ENCODE peak calls at places on chromosome 10, in four cellular contexts. G is psoas muscle, U is NCI-H510A, D is uterus. P is an unnamed sample.

GRCh38 chr10:61841338-61841875 is 60.1 kb upstream of the ARID5B start:
- DNase-seq in G (no peak), U (no peak), D (no peak), P (no peak)

GRCh38 chr10:102633282-102633681 is 11.0 kb upstream of the TRIM8 start:
- DNase-seq in G (peak; percentile 59), U (no peak), D (no peak), P (no peak)

GRCh38 chr10:42836771-42837468 is 54.3 kb downstream of the BMS1 start:
- DNase-seq in G (no peak), U (no peak), D (no peak), P (peak; percentile 49)

GRCh38 chr10:116767235-116767634 is 24.9 kb upstream of the HSPA12A start:
- DNase-seq in G (peak; percentile 65), U (no peak), D (peak; percentile 37), P (no peak)

GRCh38 chr10:96789571-96790108 is 42.5 kb upstream of the LCOR start:
- DNase-seq in G (no peak), U (no peak), D (no peak), P (no peak)

GRCh38 chr10:60537697-60538096 is 148.0 kb upstream of the ANK3 start:
- DNase-seq in G (no peak), U (no peak), D (no peak), P (no peak)

GRCh38 chr10:126684171-126684745 is 13.8 kb upstream of the C10orf90 start:
- DNase-seq in G (no peak), U (no peak), D (no peak), P (no peak)

GRCh38 chr10:129707406-129708388 is 240.7 kb downstream of the MGMT start:
- DNase-seq in G (no peak), U (no peak), D (no peak), P (peak; percentile 23)

GRCh38 chr10:8430321-8430720 is 375.8 kb downstream of the GATA3 start:
- DNase-seq in G (no peak), U (no peak), D (no peak), P (no peak)

GRCh38 chr10:16832351-16833080 is 15.3 kb upstream of the RSU1 start:
- DNase-seq in G (no peak), U (no peak), D (peak; percentile 45), P (no peak)

GRCh38 chr10:31906039-31906438 is 22.6 kb downstream of the ARHGAP12 start:
- DNase-seq in G (no peak), U (no peak), D (no peak), P (no peak)

GRCh38 chr10:450463-450862 is 239.0 kb downstream of the DIP2C start:
- DNase-seq in G (no peak), U (no peak), D (no peak), P (no peak)

GRCh38 chr10:83880252-83880791 is 259.0 kb upstream of the GHITM start:
- DNase-seq in G (no peak), U (no peak), D (no peak), P (no peak)

GRCh38 chr10:58696736-58697135 is 184.1 kb downstream of the BICC1 start:
- DNase-seq in G (no peak), U (no peak), D (no peak), P (no peak)

GRCh38 chr10:69948261-69948660 is 104.4 kb upstream of the MACROH2A2 start:
- DNase-seq in G (no peak), U (peak; percentile 90), D (no peak), P (no peak)

GRCh38 chr10:62388328-62388727 is 14.2 kb downstream of the ZNF365 start:
- DNase-seq in G (no peak), U (no peak), D (no peak), P (no peak)

GRCh38 chr10:60573342-60573741 is 183.7 kb upstream of the ANK3 start:
- DNase-seq in G (no peak), U (no peak), D (no peak), P (no peak)

GRCh38 chr10:8224591-8224990 is 170.1 kb downstream of the GATA3 start:
- DNase-seq in G (no peak), U (no peak), D (no peak), P (no peak)

GRCh38 chr10:66931340-66931948 is 5.6 kb downstream of the LRRTM3 start:
- DNase-seq in G (no peak), U (no peak), D (no peak), P (no peak)

GRCh38 chr10:10520391-10521385 is 497.0 kb upstream of the CELF2 start:
- DNase-seq in G (no peak), U (no peak), D (no peak), P (no peak)

GRCh38 chr10:71849461-71849908 is 1.6 kb downstream of the PSAP start:
- DNase-seq in G (no peak), U (no peak), D (no peak), P (no peak)

GRCh38 chr10:132304756-132305509 is 2.8 kb downstream of the STK32C start:
- DNase-seq in G (no peak), U (no peak), D (no peak), P (no peak)

GRCh38 chr10:117346574-117346973 is 28.7 kb downstream of the PDZD8 start:
- DNase-seq in G (no peak), U (no peak), D (no peak), P (no peak)

GRCh38 chr10:12631216-12631615 is 281.9 kb downstream of the CAMK1D start:
- DNase-seq in G (no peak), U (peak; percentile 62), D (no peak), P (no peak)

GRCh38 chr10:11757452-11757819 is 15.3 kb downstream of the ECHDC3 start:
- DNase-seq in G (peak; percentile 77), U (no peak), D (peak; percentile 83), P (no peak)

GRCh38 chr10:110774069-110775021 is 97.4 kb upstream of the PDCD4 start:
- DNase-seq in G (no peak), U (no peak), D (no peak), P (no peak)

GRCh38 chr10:97059006-97059871 is 126.5 kb downstream of the SLIT1 start:
- DNase-seq in G (no peak), U (no peak), D (no peak), P (peak; percentile 36)

GRCh38 chr10:46525177-46525823 is 31.2 kb downstream of the GPRIN2 start:
- DNase-seq in G (peak; percentile 3), U (no peak), D (peak; percentile 1), P (no peak)

GRCh38 chr10:8036521-8037198 is 17.8 kb upstream of the GATA3 start:
- DNase-seq in G (no peak), U (no peak), D (no peak), P (no peak)

GRCh38 chr10:63392224-63392623 is 73.6 kb downstream of the JMJD1C start:
- DNase-seq in G (no peak), U (no peak), D (no peak), P (no peak)

GRCh38 chr10:46035923-46036849 is 5.8 kb upstream of the NCOA4 start:
- DNase-seq in G (no peak), U (no peak), D (peak; percentile 18), P (no peak)

GRCh38 chr10:90051474-90051873 is 350.1 kb downstream of the KIF20B start:
- DNase-seq in G (no peak), U (peak; percentile 54), D (no peak), P (no peak)

GRCh38 chr10:77504870-77505257 is 132.7 kb downstream of the KCNMA1 start:
- DNase-seq in G (no peak), U (no peak), D (no peak), P (no peak)

GRCh38 chr10:43287056-43288007 is 20.5 kb upstream of the RASGEF1A start:
- DNase-seq in G (no peak), U (no peak), D (no peak), P (no peak)

GRCh38 chr10:4546500-4546899 is 279.5 kb upstream of the AKR1E2 start:
- DNase-seq in G (no peak), U (no peak), D (no peak), P (no peak)

GRCh38 chr10:58414270-58415041 is 29.2 kb downstream of the TFAM start:
- DNase-seq in G (no peak), U (no peak), D (no peak), P (no peak)

GRCh38 chr10:3192856-3193635 is 20.5 kb upstream of the PITRM1 start:
- DNase-seq in G (no peak), U (no peak), D (peak; percentile 65), P (peak; percentile 51)

GRCh38 chr10:99619090-99619800 is 994 bp downstream of the SLC25A28 start:
- DNase-seq in G (no peak), U (no peak), D (no peak), P (no peak)

P was measured in frontal cortex.